ENCODE peak calls at places on chromosomes 4 and X, in five cellular contexts. Z is IMR-90, T is neuronal stem cell, O is trophoblast cell, R is H1. K is an unnamed sample.
A peak's percentile ranks its signal among the peaks of the same experiment; 100 is the strongest.

GRCh38 chr4:128451270-128451905 is 163.8 kb upstream of the PGRMC2 start:
- DNase-seq in T (no peak), Z (no peak), R (no peak), O (no peak), K (no peak)

GRCh38 chr4:105135746-105136145 is 10.9 kb upstream of the TET2 start:
- DNase-seq in R (no peak), T (no peak), O (no peak), Z (no peak), K (peak; percentile 71)

GRCh38 chrX:109934935-109935334 is 68.0 kb upstream of the TMEM164 start:
- DNase-seq in R (no peak), T (no peak), O (no peak), Z (peak; percentile 11), K (no peak)

GRCh38 chr4:37648084-37648817 is 37.9 kb downstream of the RELL1 start:
- DNase-seq in T (no peak), R (no peak), O (peak; percentile 44), Z (peak; percentile 96), K (peak; percentile 97)

GRCh38 chr4:184110452-184110851 is 107.2 kb downstream of the ENPP6 start:
- DNase-seq in T (no peak), O (no peak), Z (no peak), R (no peak), K (no peak)

GRCh38 chr4:84878541-84878940 is 87.9 kb downstream of the WDFY3 start:
- DNase-seq in R (no peak), O (no peak), T (no peak), Z (peak; percentile 31), K (peak; percentile 54)

GRCh38 chr4:73707918-73708577 is 32.3 kb upstream of the CXCL8 start:
- DNase-seq in T (no peak), O (no peak), R (no peak), Z (peak; percentile 95), K (peak; percentile 93)

GRCh38 chr4:183362916-183363542 is 40.8 kb upstream of the CLDN24 start:
- DNase-seq in Z (peak; percentile 57), O (no peak), T (no peak), R (no peak), K (peak; percentile 5)

GRCh38 chrX:153032397-153033118 is 23.7 kb upstream of the PNMA3 start:
- DNase-seq in R (peak; percentile 87), T (peak; percentile 32), O (peak; percentile 26), Z (peak; percentile 18), K (peak; percentile 51)

GRCh38 chr4:26510334-26510705 is 20.0 kb upstream of the CCKAR start:
- DNase-seq in R (no peak), Z (no peak), O (no peak), T (no peak), K (no peak)

GRCh38 chrX:1477801-1478458 is 25.2 kb upstream of the ASMTL start:
- DNase-seq in O (no peak), T (no peak), Z (no peak), R (peak; percentile 16), K (no peak)

GRCh38 chr4:109294006-109294405 is 8.5 kb downstream of the COL25A1 start:
- DNase-seq in O (peak; percentile 39), R (no peak), Z (no peak), T (peak; percentile 43), K (no peak)

GRCh38 chr4:94039226-94039625 is 168.4 kb upstream of the SMARCAD1 start:
- DNase-seq in O (no peak), Z (no peak), R (no peak), T (no peak), K (no peak)

GRCh38 chrX:115630204-115630603 is 69.2 kb downstream of the PLS3 start:
- DNase-seq in R (no peak), T (no peak), Z (no peak), O (no peak), K (no peak)

GRCh38 chrX:48713847-48714246 is 17.3 kb downstream of the SUV39H1 start:
- DNase-seq in T (no peak), Z (no peak), R (no peak), O (no peak), K (no peak)

GRCh38 chr4:38092701-38093100 is 132.5 kb downstream of the PTTG2 start:
- DNase-seq in Z (peak; percentile 79), T (no peak), O (no peak), R (no peak), K (peak; percentile 57)

GRCh38 chrX:120358687-120359086 is 3.2 kb upstream of the ATP1B4 start:
- DNase-seq in O (no peak), Z (no peak), R (no peak), T (no peak), K (no peak)

GRCh38 chrX:130715299-130715698 is 187.7 kb downstream of the ENOX2 start:
- DNase-seq in R (no peak), O (no peak), Z (peak; percentile 22), T (no peak), K (no peak)

GRCh38 chrX:100973411-100973810 is 3.9 kb downstream of the ARL13A start:
- DNase-seq in O (no peak), T (no peak), Z (peak; percentile 87), R (no peak), K (peak; percentile 52)

GRCh38 chr4:37471971-37472370 is 214.2 kb downstream of the RELL1 start:
- DNase-seq in Z (no peak), T (no peak), O (peak; percentile 97), R (no peak), K (no peak)

GRCh38 chrX:21800344-21800770 is 39.1 kb upstream of the MBTPS2 start:
- DNase-seq in T (no peak), Z (peak; percentile 4), O (no peak), R (no peak), K (no peak)

GRCh38 chrX:41559662-41560061 is 112.5 kb downstream of the NYX start:
- DNase-seq in Z (peak; percentile 95), R (no peak), T (no peak), O (no peak), K (peak; percentile 73)

GRCh38 chr4:6639137-6639680 is 1.3 kb upstream of the MRFAP1 start:
- DNase-seq in R (no peak), O (no peak), T (no peak), Z (no peak), K (no peak)

GRCh38 chr4:151192556-151193235 is 84.3 kb upstream of the PRSS48 start:
- DNase-seq in T (no peak), Z (peak; percentile 19), R (no peak), O (no peak), K (no peak)

GRCh38 chrX:17414057-17414658 is 39.2 kb downstream of the NHS start:
- DNase-seq in O (peak; percentile 53), Z (no peak), R (no peak), T (no peak), K (no peak)

GRCh38 chr4:142278171-142278570 is 567.9 kb downstream of the INPP4B start:
- DNase-seq in R (no peak), Z (peak; percentile 55), O (no peak), T (no peak), K (no peak)

GRCh38 chr4:75344915-75345314 is 169.3 kb downstream of the RCHY1 start:
- DNase-seq in O (no peak), R (no peak), T (no peak), Z (peak; percentile 92), K (peak; percentile 88)

GRCh38 chr4:38678078-38678477 is 14.1 kb downstream of the KLF3 start:
- DNase-seq in R (no peak), T (no peak), Z (peak; percentile 100), O (no peak), K (peak; percentile 95)

GRCh38 chrX:1596676-1597344 is 5.4 kb downstream of the AKAP17A start:
- DNase-seq in R (peak; percentile 24), Z (no peak), T (no peak), O (no peak), K (no peak)

GRCh38 chr4:7762376-7763040 is 177.2 kb downstream of the AFAP1 start:
- DNase-seq in Z (no peak), T (no peak), R (no peak), O (peak; percentile 61), K (no peak)

GRCh38 chr4:122086338-122086737 is 65.8 kb upstream of the BLTP1 start:
- DNase-seq in Z (peak; percentile 18), T (no peak), O (no peak), R (no peak), K (peak; percentile 84)

GRCh38 chr4:99845708-99846469 is 29.3 kb downstream of the DAPP1 start:
- DNase-seq in O (no peak), Z (no peak), T (no peak), R (no peak), K (no peak)

GRCh38 chrX:11836284-11836683 is 78.2 kb downstream of the MSL3 start:
- DNase-seq in O (no peak), Z (no peak), R (no peak), T (no peak), K (no peak)

GRCh38 chrX:88425739-88426138 is 321.3 kb upstream of the CPXCR1 start:
- DNase-seq in R (no peak), O (no peak), T (no peak), Z (no peak), K (no peak)

GRCh38 chr4:104524591-104524990 is 29.9 kb upstream of the CXXC4 start:
- DNase-seq in O (no peak), R (no peak), Z (peak; percentile 43), T (no peak), K (peak; percentile 69)

GRCh38 chr4:156158747-156159146 is 205.1 kb upstream of the CTSO start:
- DNase-seq in Z (no peak), O (no peak), T (no peak), R (no peak), K (no peak)

GRCh38 chr4:72295966-72296557 is 264.3 kb downstream of the NPFFR2 start:
- DNase-seq in Z (peak; percentile 57), R (no peak), T (peak; percentile 21), O (no peak), K (peak; percentile 58)

GRCh38 chr4:7598939-7599790 is 164.4 kb upstream of the PSAPL1 start:
- DNase-seq in R (no peak), T (no peak), O (no peak), Z (no peak), K (no peak)

GRCh38 chrX:39827959-39828358 is 269.8 kb downstream of the BCOR start:
- DNase-seq in O (no peak), T (no peak), R (no peak), Z (no peak), K (no peak)
- H3K14ac ChIP-seq in O (no peak overlapping the region), T (no peak overlapping the region), R (no peak overlapping the region), Z (no peak overlapping the region), K (no peak overlapping the region)

GRCh38 chr4:147096667-147097604 is 151.3 kb upstream of the TTC29 start:
- DNase-seq in T (peak; percentile 50), Z (peak; percentile 69), O (no peak), R (no peak), K (peak; percentile 70)
- H3K4me3 ChIP-seq in T (no peak overlapping the region), Z (no peak overlapping the region), O (no peak overlapping the region), R (no peak overlapping the region), K (no peak overlapping the region)

GRCh38 chr4:54110019-54110416 is 10.1 kb downstream of the GSX2 start:
- DNase-seq in R (no peak), Z (no peak), T (no peak), O (no peak), K (no peak)
- H3K14ac ChIP-seq in R (no peak overlapping the region), Z (no peak overlapping the region), T (no peak overlapping the region), O (peak overlapping the region; percentile 25), K (no peak overlapping the region)

GRCh38 chrX:372856-373640 is 13.7 kb downstream of the PPP2R3B start:
- DNase-seq in O (no peak), Z (peak; percentile 44), T (no peak), R (no peak), K (peak; percentile 18)
- H3K4me3 ChIP-seq in O (peak overlapping the region; percentile 62), Z (peak overlapping the region; percentile 30), T (peak overlapping the region; percentile 80), R (peak overlapping the region; percentile 64), K (peak overlapping the region; percentile 56)

K was measured in mesenchymal stem cell.